ENCODE peak calls at places on chromosomes 11 and 22, in nine cellular contexts. S, Y, G, V, O, F, C, T and L are unnamed samples. For H3K9me3, the result is how much of the 10 kb centered on the place peaks cover.

GRCh38 chr11:118342503-118343161 is at the start of gene CD3D:
- DNase-seq in C (no peak), Y (peak), O (no peak), V (no peak), G (peak), T (no peak), S (no peak), F (no peak), L (peak)

GRCh38 chr11:46661836-46662235 is 38.6 kb downstream of the ARHGAP1 start:
- DNase-seq in F (no peak), T (no peak), S (no peak), Y (no peak), G (no peak), O (no peak), V (no peak), C (no peak), L (no peak)

GRCh38 chr11:87356428-87356827 is 318.7 kb downstream of the TMEM135 start:
- DNase-seq in O (peak), C (no peak), F (no peak), G (no peak), S (no peak), Y (no peak), V (no peak), T (no peak), L (no peak)

GRCh38 chr11:13772223-13773046 is 104.0 kb downstream of the FAR1 start:
- DNase-seq in F (no peak), Y (peak), V (no peak), S (no peak), O (no peak), T (no peak), G (peak), C (no peak), L (no peak)

GRCh38 chr11:57375490-57375889 is 5.5 kb downstream of the PRG3 start:
- DNase-seq in S (no peak), F (no peak), G (no peak), O (no peak), Y (no peak), C (no peak), T (no peak), V (no peak), L (no peak)

GRCh38 chr11:65310756-65311155 is 3.9 kb upstream of the CDC42EP2 start:
- DNase-seq in O (peak), C (no peak), T (no peak), V (no peak), Y (no peak), S (no peak), G (no peak), F (no peak), L (no peak)

GRCh38 chr11:95515379-95515778 is 274.2 kb downstream of the FAM76B start:
- DNase-seq in O (no peak), F (no peak), S (no peak), G (no peak), C (no peak), T (no peak), V (no peak), Y (no peak), L (no peak)

GRCh38 chr11:43376594-43376993 is 17.9 kb downstream of the TTC17 start:
- DNase-seq in V (no peak), O (no peak), T (no peak), C (no peak), S (no peak), F (no peak), Y (no peak), G (no peak), L (no peak)

GRCh38 chr11:34649597-34649996 is 28.7 kb downstream of the EHF start:
- DNase-seq in F (no peak), S (no peak), C (no peak), T (no peak), V (no peak), G (no peak), Y (no peak), O (no peak), L (no peak)

GRCh38 chr22:50007057-50007511 is 5.5 kb downstream of the IL17REL start:
- DNase-seq in F (no peak), V (no peak), O (no peak), Y (no peak), G (no peak), C (no peak), T (no peak), S (no peak), L (no peak)

GRCh38 chr11:44729065-44729464 is 2.3 kb downstream of the TSPAN18 start:
- DNase-seq in T (no peak), V (no peak), O (no peak), F (no peak), S (no peak), Y (no peak), G (no peak), C (no peak), L (no peak)

GRCh38 chr11:69263736-69264052 is 30.3 kb upstream of the MYEOV start:
- DNase-seq in T (no peak), Y (no peak), O (no peak), S (no peak), G (no peak), F (no peak), C (no peak), V (peak), L (no peak)

GRCh38 chr11:130581631-130582030 is 133.2 kb downstream of the ADAMTS15 start:
- DNase-seq in C (no peak), O (no peak), T (no peak), F (no peak), S (no peak), Y (no peak), V (no peak), G (no peak), L (no peak)

GRCh38 chr11:114250993-114251796 is 45.0 kb upstream of the NNMT start:
- DNase-seq in Y (no peak), F (no peak), T (no peak), V (no peak), S (peak), C (peak), G (no peak), O (peak), L (no peak)

GRCh38 chr11:32884770-32885384 is 7.7 kb upstream of the QSER1 start:
- DNase-seq in C (no peak), T (no peak), S (no peak), Y (no peak), O (no peak), F (no peak), V (no peak), G (no peak), L (no peak)

GRCh38 chr22:26671317-26672059 is 14.1 kb downstream of the MIAT start:
- DNase-seq in F (no peak), O (peak), C (peak), V (no peak), Y (peak), T (peak), S (peak), G (peak), L (peak)

GRCh38 chr11:44097821-44098220 is 2.3 kb downstream of the EXT2 start:
- DNase-seq in O (no peak), C (no peak), V (no peak), F (no peak), Y (no peak), S (no peak), G (no peak), T (no peak), L (no peak)

GRCh38 chr22:22702159-22702873 is 57.9 kb downstream of the GGTLC2 start:
- DNase-seq in V (no peak), S (no peak), F (no peak), T (no peak), Y (no peak), O (no peak), C (no peak), G (no peak), L (no peak)

GRCh38 chr22:45120931-45121330 is 42.8 kb upstream of the NUP50 start:
- DNase-seq in V (no peak), Y (no peak), S (no peak), F (no peak), O (no peak), G (no peak), C (no peak), T (no peak), L (no peak)

GRCh38 chr11:33716236-33716635 is 15.6 kb upstream of the C11orf91 start:
- DNase-seq in G (no peak), Y (no peak), O (no peak), V (no peak), S (no peak), T (no peak), C (no peak), F (no peak), L (no peak)

GRCh38 chr11:19431059-19431398 is 190.3 kb upstream of the E2F8 start:
- DNase-seq in V (no peak), O (no peak), T (no peak), F (no peak), S (no peak), Y (no peak), C (no peak), G (no peak), L (no peak)

GRCh38 chr22:37519268-37520195 is at the start of gene CARD10:
- DNase-seq in Y (no peak), O (no peak), V (peak), G (no peak), C (no peak), T (no peak), F (no peak), S (no peak), L (no peak)

GRCh38 chr22:40237788-40238424 is 60.2 kb downstream of the TNRC6B start:
- DNase-seq in T (no peak), S (no peak), Y (no peak), C (no peak), O (no peak), V (no peak), F (no peak), G (no peak), L (no peak)

DNA sequence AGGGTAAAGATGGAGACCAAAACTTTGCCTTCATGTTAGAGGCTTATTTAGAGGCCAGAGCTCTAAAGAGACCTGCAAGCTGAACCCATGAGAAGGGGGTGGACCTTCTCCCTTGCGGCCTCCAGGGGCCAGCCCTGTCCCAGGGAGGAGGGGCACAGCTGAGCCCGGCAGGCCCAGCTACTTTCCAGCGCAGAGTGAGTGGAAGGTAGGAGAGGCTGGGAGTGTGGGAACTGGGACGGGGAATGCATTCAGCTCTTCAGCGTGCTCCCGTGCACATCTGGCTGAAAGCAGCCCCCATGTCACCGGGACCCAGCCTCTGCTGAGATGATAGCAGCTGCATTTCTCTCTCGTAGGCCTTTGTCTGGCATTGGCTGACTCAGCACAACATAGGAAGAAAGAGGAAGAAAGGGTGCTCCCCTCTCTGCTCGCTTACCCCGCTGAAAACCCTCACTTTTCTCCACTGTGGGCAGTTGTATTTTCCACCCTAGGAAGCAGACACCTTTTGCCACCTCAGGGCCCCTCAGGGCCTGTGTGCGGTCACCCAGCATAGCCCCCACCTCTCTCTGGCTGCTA is 951.5 kb downstream of the TBC1D22A start:
- DNase-seq in Y (no peak), G (no peak), T (no peak), F (no peak), V (no peak), S (no peak), O (no peak), C (no peak), L (no peak)
- H3K9me3 ChIP-seq in Y (under half), G (under half), T (under half), F (under half), V (under half), S (under half), O (under half), C (under half), L (under half)

GRCh38 chr22:47278655-47279054 is 516.2 kb downstream of the TBC1D22A start:
- DNase-seq in T (no peak), C (no peak), G (no peak), Y (no peak), S (no peak), V (peak), O (no peak), F (no peak), L (no peak)
- H3K9me3 ChIP-seq in T (under half), C (under half), G (under half), Y (under half), S (under half), V (under half), O (under half), F (under half), L (under half)

GRCh38 chr11:48683226-48683720 is 194.7 kb downstream of the OR4A47 start:
- DNase-seq in Y (no peak), F (no peak), S (no peak), O (peak), G (no peak), T (no peak), C (no peak), V (peak), L (no peak)
- H3K9me3 ChIP-seq in Y (under half), F (under half), S (under half), O (under half), G (under half), T (under half), C (under half), V (under half), L (under half)

GRCh38 chr11:1371377-1371776 is 18.4 kb upstream of the BRSK2 start:
- DNase-seq in F (no peak), Y (no peak), S (no peak), T (no peak), G (no peak), V (no peak), O (no peak), C (no peak), L (no peak)
- H3K9me3 ChIP-seq in F (under half), Y (under half), S (under half), T (under half), G (under half), V (under half), O (under half), C (under half), L (under half)